ENCODE peak calls at places on chromosome 13, in four cellular contexts. K, I, N and G are unnamed samples.

GRCh38 chr13:113952983-113953520 is 20.8 kb downstream of the C13orf46 start:
- DNase-seq in K (no peak), I (no peak), N (no peak), G (no peak)

GRCh38 chr13:20526664-20527063 is 1.0 kb upstream of the CRYL1 start:
- DNase-seq in K (no peak), I (no peak), N (no peak), G (peak; percentile 49)

GRCh38 chr13:95553271-95553588 is 710 bp downstream of the CLDN10 start:
- DNase-seq in K (no peak), I (no peak), N (no peak), G (no peak)

GRCh38 chr13:114105351-114106225 is 26.8 kb downstream of the RASA3 start:
- DNase-seq in K (no peak), I (no peak), N (no peak), G (no peak)

GRCh38 chr13:84263354-84264069 is 381.2 kb upstream of the SLITRK1 start:
- DNase-seq in K (no peak), I (no peak), N (no peak), G (no peak)

GRCh38 chr13:97364031-97364430 is 69.9 kb upstream of the RAP2A start:
- DNase-seq in K (no peak), I (no peak), N (no peak), G (peak; percentile 14)

GRCh38 chr13:39016789-39017188 is 21.1 kb downstream of the PROSER1 start:
- DNase-seq in K (no peak), I (no peak), N (no peak), G (peak; percentile 35)

GRCh38 chr13:106373989-106374572 is 161.4 kb downstream of the EFNB2 start:
- DNase-seq in K (no peak), I (no peak), N (no peak), G (peak; percentile 90)

DNA sequence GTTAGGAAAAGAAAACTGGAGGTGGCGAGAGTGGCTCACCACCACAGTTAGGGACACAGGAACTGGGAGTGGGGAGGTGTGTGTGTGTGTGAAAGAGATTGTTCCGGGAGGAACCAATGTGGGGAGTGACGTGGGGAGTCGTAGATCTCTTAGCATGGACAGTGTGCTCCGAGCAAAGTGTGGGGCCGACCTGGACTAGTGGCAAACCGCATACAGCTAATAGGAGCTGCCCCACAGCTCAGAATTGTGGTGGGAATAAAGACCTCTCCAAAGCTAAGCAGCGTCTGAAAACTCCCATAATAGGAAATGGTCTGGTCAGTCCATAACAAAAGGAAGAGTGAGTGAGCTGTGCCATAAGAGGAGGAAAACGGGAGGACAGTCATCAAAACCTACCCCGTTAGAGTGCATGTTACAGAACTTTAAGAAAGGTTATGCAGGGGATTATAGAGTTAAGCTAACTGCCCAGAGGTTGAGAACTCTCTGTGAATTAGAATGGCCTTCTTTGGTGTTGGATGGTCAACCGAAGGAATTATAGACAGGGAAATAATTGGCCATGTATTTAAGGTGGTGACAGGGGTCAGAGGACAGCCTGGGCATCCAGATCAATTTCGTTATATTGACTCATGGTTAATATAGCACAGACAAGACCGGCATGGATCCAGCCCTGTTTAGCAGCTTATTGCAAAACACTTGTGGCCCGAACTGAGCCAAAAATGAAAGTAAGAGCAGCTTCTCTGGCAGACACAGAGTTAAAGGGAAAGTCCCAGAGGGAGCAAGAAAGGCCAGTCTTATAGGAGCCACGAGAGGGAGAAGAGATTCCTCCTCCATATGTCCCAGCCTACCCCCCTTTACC is 8.9 kb upstream of the SLC15A1 start:
- DNase-seq in K (no peak), I (peak; percentile 48), N (peak; percentile 34), G (peak; percentile 85)
- H3K4me3 ChIP-seq in K (peak overlapping the region; percentile 46), I (peak overlapping the region; percentile 53), N (peak overlapping the region; percentile 25), G (peak overlapping the region; percentile 25)

GRCh38 chr13:52846567-52847321 is 1.7 kb downstream of the PCDH8 start:
- DNase-seq in K (peak; percentile 55), I (no peak), N (no peak), G (peak; percentile 28)
- TF ChIP-seq CTCF in K (peak; percentile 52), I (peak; percentile 13), N (peak; percentile 7), G (no peak)

GRCh38 chr13:30415430-30416030 is 6.8 kb upstream of the UBE2L5 start:
- DNase-seq in K (no peak), I (no peak), N (no peak), G (no peak)
- H3K4me3 ChIP-seq in K (no peak overlapping the region), I (no peak overlapping the region), N (no peak overlapping the region), G (no peak overlapping the region)

GRCh38 chr13:40667622-40667978 is 1.2 kb upstream of the FOXO1 start:
- DNase-seq in K (no peak), I (no peak), N (no peak), G (no peak)

GRCh38 chr13:40666905-40667621 is 622 bp upstream of the FOXO1 start:
- DNase-seq in K (peak; percentile 36), I (no peak), N (peak; percentile 48), G (no peak)

GRCh38 chr13:40665754-40666057 is 735 bp downstream of the FOXO1 start:
- DNase-seq in K (peak; percentile 21), I (no peak), N (no peak), G (no peak)

GRCh38 chr13:40665061-40665753 is 1.2 kb downstream of the FOXO1 start:
- DNase-seq in K (peak; percentile 54), I (no peak), N (peak; percentile 40), G (no peak)

DNA sequence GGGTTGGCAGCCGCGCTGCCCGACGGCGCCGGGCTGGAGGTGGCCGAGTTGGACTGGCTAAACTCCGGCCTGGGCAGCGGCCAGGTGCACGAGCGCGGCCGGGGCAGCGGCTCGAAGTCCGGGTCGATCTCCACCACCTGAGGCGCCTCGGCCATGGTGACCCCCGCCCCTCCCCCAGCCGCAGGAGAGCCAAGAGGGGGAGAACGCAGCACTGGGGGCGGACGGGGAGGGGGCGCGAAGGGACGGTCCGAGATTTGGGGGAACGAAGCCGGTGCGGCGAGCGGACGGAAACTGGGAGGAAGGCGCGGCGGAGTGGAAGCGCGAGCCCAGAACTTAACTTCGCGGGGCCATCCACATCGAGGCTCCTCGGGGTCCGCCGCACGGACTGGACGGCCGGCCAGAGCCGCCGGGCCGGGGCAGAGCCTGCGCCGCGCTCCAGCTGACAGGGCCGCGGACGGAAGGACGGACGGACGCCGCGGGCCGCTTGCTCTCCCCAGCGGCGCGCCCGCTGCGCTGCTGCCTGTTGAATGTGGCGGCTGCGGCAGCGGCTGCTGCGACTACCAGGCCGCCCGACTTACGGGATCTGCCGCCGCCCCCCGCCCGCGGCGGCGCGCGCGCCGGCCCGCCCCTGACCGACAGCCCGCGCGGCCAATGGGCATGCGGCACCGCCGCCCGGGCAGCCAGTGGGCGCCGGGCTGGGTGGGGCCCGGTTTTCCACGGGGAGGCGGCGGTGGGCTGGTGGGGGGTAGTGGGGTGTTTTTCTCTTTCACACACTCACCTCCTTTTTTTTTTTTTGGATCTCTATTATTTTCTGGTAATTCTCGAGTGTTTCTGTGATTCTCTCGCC is at the start of gene FOXO1:
- DNase-seq in K (peak; percentile 94), I (peak; percentile 27), N (peak; percentile 91), G (peak; percentile 78)
- TF ChIP-seq CTCF in K (no peak), I (no peak), N (no peak), G (no peak)

DNA sequence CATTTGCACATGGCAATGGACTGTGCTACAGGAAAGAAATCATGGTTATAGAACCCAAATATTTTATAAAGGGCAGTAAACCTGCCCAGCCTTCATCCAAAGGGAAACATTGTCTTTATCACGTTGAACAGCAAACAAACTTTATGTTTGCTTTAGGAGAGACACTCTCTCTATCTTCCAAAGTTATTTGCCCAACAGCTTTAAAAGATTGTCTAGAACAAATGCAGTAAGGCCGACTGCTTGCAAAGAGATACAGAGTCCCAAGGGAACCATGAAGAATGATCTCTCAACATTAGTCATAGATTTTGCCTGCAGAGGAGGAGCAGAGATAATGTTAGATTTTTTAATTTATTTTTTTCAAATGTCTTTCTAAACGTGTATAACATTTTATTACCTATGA is 1323.5 kb upstream of the SLC10A2 start:
- DNase-seq in K (no peak), I (no peak), N (no peak), G (peak; percentile 63)
- H3K4me3 ChIP-seq in K (no peak overlapping the region), I (no peak overlapping the region), N (no peak overlapping the region), G (no peak overlapping the region)

DNA sequence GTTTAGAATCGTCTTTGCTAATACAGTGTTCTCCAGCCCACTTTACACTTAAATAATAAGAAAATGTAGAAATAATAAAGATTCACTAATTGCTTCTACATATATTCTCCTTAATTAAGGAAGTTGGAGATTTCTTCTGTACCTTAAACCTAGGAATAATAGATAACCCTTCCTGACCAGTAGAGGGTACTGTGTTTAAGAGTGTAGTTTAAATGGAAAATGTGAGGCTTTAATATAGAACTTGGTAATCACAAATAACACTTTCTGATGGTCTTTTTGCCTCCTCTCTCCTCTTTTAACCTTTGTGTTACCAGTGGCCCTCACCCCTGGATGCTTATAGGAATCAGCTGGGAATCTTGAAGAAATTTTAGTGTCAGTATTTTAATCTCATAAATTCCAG is 20.7 kb downstream of the POMP start:
- DNase-seq in K (no peak), I (no peak), N (no peak), G (peak; percentile 33)
- TF ChIP-seq CTCF in K (peak; percentile 52), I (peak; percentile 51), N (no peak), G (peak; percentile 42)

GRCh38 chr13:30634838-30635237 is 17.1 kb downstream of the USPL1 start:
- DNase-seq in K (no peak), I (no peak), N (no peak), G (no peak)
- H3K4me3 ChIP-seq in K (no peak overlapping the region), I (no peak overlapping the region), N (no peak overlapping the region), G (no peak overlapping the region)

GRCh38 chr13:53743906-53744305 is 715.3 kb downstream of the OLFM4 start:
- DNase-seq in K (no peak), I (no peak), N (no peak), G (no peak)
- TF ChIP-seq CTCF in K (no peak), I (no peak), N (no peak), G (no peak)

GRCh38 chr13:44404261-44405139 is 30.9 kb downstream of the SERP2 start:
- DNase-seq in K (no peak), I (no peak), N (peak; percentile 50), G (no peak)
- H3K4me3 ChIP-seq in K (no peak overlapping the region), I (no peak overlapping the region), N (peak overlapping the region; percentile 16), G (no peak overlapping the region)